ENCODE peak calls at places on chromosomes 7 and 10, in five cellular contexts. E is EH, A is GM10248, K is AG08395, S is GM12878. Z is an unnamed sample.

GRCh38 chr10:121362026-121362425 is 236.2 kb downstream of the FGFR2 start:
- DNase-seq in E (no peak), A (no peak), K (no peak), S (no peak), Z (no peak)

GRCh38 chr7:106012935-106013439 is 49.9 kb downstream of the CDHR3 start:
- DNase-seq in E (peak), A (no peak), K (peak), S (no peak), Z (peak)

GRCh38 chr10:49139000-49139865 is 5.4 kb upstream of the FAM170B start:
- DNase-seq in E (peak), A (peak), K (peak), S (no peak), Z (peak)

GRCh38 chr10:16049050-16049449 is 188.7 kb upstream of the MINDY3 start:
- DNase-seq in E (no peak), A (no peak), K (no peak), S (no peak), Z (no peak)

GRCh38 chr10:109067051-109067450 is 856.3 kb downstream of the XPNPEP1 start:
- DNase-seq in E (no peak), A (no peak), K (no peak), S (no peak), Z (no peak)

GRCh38 chr10:114902151-114902550 is 35.8 kb upstream of the TRUB1 start:
- DNase-seq in E (peak), A (no peak), K (peak), S (no peak), Z (peak)

GRCh38 chr7:77244222-77244934 is 44.8 kb upstream of the FGL2 start:
- DNase-seq in E (no peak), A (no peak), K (no peak), S (no peak), Z (no peak)

GRCh38 chr10:24951201-24952145 is 933 bp downstream of the PRTFDC1 start:
- DNase-seq in E (peak), A (no peak), K (peak), S (no peak), Z (peak)

GRCh38 chr7:73577627-73578341 is 595 bp downstream of the TBL2 start:
- DNase-seq in E (peak), A (no peak), K (no peak), S (no peak), Z (peak)

GRCh38 chr7:117110480-117111315 is 157.4 kb downstream of the ST7 start:
- DNase-seq in E (no peak), A (peak), K (no peak), S (peak), Z (no peak)

GRCh38 chr10:22573820-22574569 is 140.4 kb downstream of the PIP4K2A start:
- DNase-seq in E (peak), A (no peak), K (peak), S (no peak), Z (peak)

GRCh38 chr10:79409038-79410035 is 36.1 kb downstream of the ZCCHC24 start:
- DNase-seq in E (no peak), A (no peak), K (no peak), S (no peak), Z (no peak)

GRCh38 chr7:11858026-11858425 is 26.0 kb upstream of the THSD7A start:
- DNase-seq in E (no peak), A (no peak), K (no peak), S (no peak), Z (no peak)

GRCh38 chr7:74350751-74351150 is 61.5 kb downstream of the CLIP2 start:
- DNase-seq in E (no peak), A (no peak), K (no peak), S (no peak), Z (no peak)

GRCh38 chr7:35717013-35717412 is 22.1 kb upstream of the HERPUD2 start:
- DNase-seq in E (no peak), A (no peak), K (no peak), S (no peak), Z (no peak)

GRCh38 chr10:114260366-114260765 is 21.3 kb downstream of the VWA2 start:
- DNase-seq in E (no peak), A (no peak), K (no peak), S (no peak), Z (no peak)

GRCh38 chr10:77961668-77962067 is 35.1 kb upstream of the DLG5 start:
- DNase-seq in E (peak), A (no peak), K (no peak), S (no peak), Z (no peak)

GRCh38 chr10:21993360-21994001 is 10.0 kb downstream of the DNAJC1 start:
- DNase-seq in E (peak), A (peak), K (peak), S (no peak), Z (peak)

GRCh38 chr10:119498889-119499864 is 43.3 kb downstream of the RGS10 start:
- DNase-seq in E (no peak), A (no peak), K (no peak), S (no peak), Z (peak)

GRCh38 chr7:26910221-26910620 is 45.8 kb upstream of the SKAP2 start:
- DNase-seq in E (peak), A (no peak), K (peak), S (no peak), Z (peak)

GRCh38 chr10:124696446-124697392 is 47.5 kb downstream of the FAM53B start:
- DNase-seq in E (no peak), A (peak), K (no peak), S (peak), Z (no peak)

GRCh38 chr10:60099998-60100747 is 193.8 kb upstream of the CCDC6 start:
- DNase-seq in E (peak), A (peak), K (peak), S (no peak), Z (peak)

GRCh38 chr7:112790651-112790973 is 419 bp upstream of the TMEM168 start:
- DNase-seq in E (no peak), A (peak), K (no peak), S (peak), Z (no peak)

GRCh38 chr7:128322040-128322643 is 21.6 kb downstream of the RBM28 start:
- DNase-seq in E (peak), A (no peak), K (peak), S (no peak), Z (peak)

GRCh38 chr7:128030999-128031681 is at the start of gene LRRC4:
- DNase-seq in E (peak), A (peak), K (peak), S (no peak), Z (peak)

GRCh38 chr7:51290702-51291290 is 25.8 kb downstream of the COBL start:
- DNase-seq in E (no peak), A (no peak), K (no peak), S (no peak), Z (no peak)

GRCh38 chr7:148395990-148396716 is 194.4 kb upstream of the C7orf33 start:
- DNase-seq in E (no peak), A (no peak), K (no peak), S (no peak), Z (no peak)

GRCh38 chr7:47255441-47255840 is 326.5 kb downstream of the TNS3 start:
- DNase-seq in E (no peak), A (no peak), K (no peak), S (no peak), Z (no peak)

GRCh38 chr10:127006453-127006852 is 101.2 kb downstream of the DOCK1 start:
- DNase-seq in E (no peak), A (no peak), K (no peak), S (no peak), Z (no peak)